ENCODE peak calls at places on chromosomes 12 and 14, in five cellular contexts. One of them, this sample, is unnamed. For H3K4me1, the result is how much of the 10 kb centered on the place peaks cover.

GRCh38 chr14:105861985-105862465 is 335.6 kb downstream of the TMEM121 start:
- DNase-seq in SK-N-SH: no peak
- DNase-seq in H1: no peak
- DNase-seq in HepG2: no peak
- DNase-seq in K562: no peak
- DNase-seq in this sample: peak

GRCh38 chr14:31268216-31268615 is 60.6 kb upstream of the HECTD1 start:
- DNase-seq in SK-N-SH: no peak
- DNase-seq in H1: no peak
- DNase-seq in HepG2: no peak
- DNase-seq in K562: no peak
- DNase-seq in this sample: no peak

GRCh38 chr14:99936056-99936455 is 129.2 kb upstream of the EVL start:
- DNase-seq in SK-N-SH: no peak
- DNase-seq in H1: no peak
- DNase-seq in HepG2: no peak
- DNase-seq in K562: no peak
- DNase-seq in this sample: no peak

GRCh38 chr12:48980389-48980952 is 2.3 kb downstream of the WNT1 start:
- DNase-seq in SK-N-SH: peak
- DNase-seq in H1: peak
- DNase-seq in HepG2: no peak
- DNase-seq in K562: no peak
- DNase-seq in this sample: no peak

GRCh38 chr12:113899042-113899843 is 66.9 kb downstream of the RBM19 start:
- DNase-seq in SK-N-SH: no peak
- DNase-seq in H1: no peak
- DNase-seq in HepG2: no peak
- DNase-seq in K562: no peak
- DNase-seq in this sample: no peak

GRCh38 chr12:100427078-100427477 is 46.6 kb upstream of the NR1H4 start:
- DNase-seq in SK-N-SH: no peak
- DNase-seq in H1: no peak
- DNase-seq in HepG2: peak
- DNase-seq in K562: no peak
- DNase-seq in this sample: no peak

GRCh38 chr12:46461459-46461858 is 88.9 kb upstream of the SLC38A2 start:
- DNase-seq in SK-N-SH: no peak
- DNase-seq in H1: no peak
- DNase-seq in HepG2: no peak
- DNase-seq in K562: no peak
- DNase-seq in this sample: no peak

GRCh38 chr12:29241821-29242591 is 92.9 kb downstream of the FAR2 start:
- DNase-seq in SK-N-SH: peak
- DNase-seq in H1: no peak
- DNase-seq in HepG2: peak
- DNase-seq in K562: peak
- DNase-seq in this sample: peak

DNA sequence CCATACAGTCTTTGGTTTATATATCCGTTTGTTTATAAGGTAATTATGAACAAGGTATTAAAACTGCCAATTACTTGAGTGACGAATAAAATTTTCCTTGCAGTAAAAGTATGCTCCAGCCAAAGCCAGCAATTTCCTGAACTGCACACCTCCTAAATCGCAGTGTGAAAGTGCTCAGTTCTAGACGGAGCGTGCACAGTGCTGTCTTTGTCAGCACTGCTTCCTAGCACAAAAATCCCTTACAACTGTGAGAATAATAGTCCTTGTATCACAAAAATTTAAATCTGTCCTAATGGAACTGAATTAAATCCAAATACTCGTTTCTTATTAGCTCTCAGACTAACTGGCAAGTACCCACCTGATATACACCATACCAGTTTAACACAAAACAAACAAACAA is 26.3 kb downstream of the LRIG3 start:
- DNase-seq in SK-N-SH: no peak
- DNase-seq in H1: no peak
- DNase-seq in HepG2: no peak
- DNase-seq in K562: no peak
- DNase-seq in this sample: no peak
- TF ChIP-seq TAF1 in SK-N-SH: no peak
- TF ChIP-seq TAF1 in H1: no peak
- TF ChIP-seq TAF1 in HepG2: no peak
- TF ChIP-seq TAF1 in K562: no peak
- TF ChIP-seq TAF1 in this sample: no peak

DNA sequence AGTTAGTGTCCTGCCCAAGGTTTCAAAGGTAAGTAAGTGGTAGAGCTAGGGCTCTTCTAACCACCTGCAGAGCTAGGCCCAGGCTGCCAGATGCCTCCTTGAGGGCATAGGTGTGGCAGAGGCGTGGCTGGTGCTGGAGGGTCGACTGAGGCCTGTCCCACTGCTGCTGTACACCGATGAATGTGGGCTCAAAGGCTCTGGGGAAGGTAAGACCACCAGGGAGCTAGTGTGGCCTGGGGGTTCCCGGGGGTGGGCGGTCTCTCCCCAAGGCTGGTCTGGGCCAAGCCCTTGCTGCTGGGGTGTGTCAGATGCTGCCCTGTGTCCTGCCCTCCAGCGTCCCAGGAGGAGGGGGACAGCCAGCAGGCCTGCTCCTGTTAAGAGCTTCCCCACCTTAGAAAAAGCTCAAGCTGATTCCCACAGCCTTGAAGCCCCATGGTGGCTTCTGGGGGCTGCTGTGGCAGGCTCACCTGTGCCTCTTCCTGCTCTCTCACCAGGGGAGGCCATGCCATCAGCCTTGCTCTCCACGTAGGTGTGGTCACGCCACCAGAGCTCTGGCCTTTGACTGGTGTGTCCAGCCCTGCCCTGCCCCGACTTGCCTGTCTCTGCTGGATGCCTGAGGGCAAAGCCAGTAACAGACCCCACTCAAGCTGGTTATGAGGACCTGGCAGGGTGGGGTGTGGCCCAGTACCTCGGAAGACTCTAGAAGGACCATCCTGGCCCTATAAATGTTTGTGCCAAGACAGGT is 36.8 kb downstream of the SH2B3 start:
- DNase-seq in SK-N-SH: no peak
- DNase-seq in H1: no peak
- DNase-seq in HepG2: no peak
- DNase-seq in K562: no peak
- DNase-seq in this sample: no peak
- H3K4me1 ChIP-seq in SK-N-SH: under half
- H3K4me1 ChIP-seq in H1: under half
- H3K4me1 ChIP-seq in HepG2: under half
- H3K4me1 ChIP-seq in K562: under half
- H3K4me1 ChIP-seq in this sample: half or more

GRCh38 chr12:15789215-15790171 is at the start of gene EPS8:
- DNase-seq in SK-N-SH: peak
- DNase-seq in H1: peak
- DNase-seq in HepG2: peak
- DNase-seq in K562: no peak
- DNase-seq in this sample: peak
- TF ChIP-seq USF2 in SK-N-SH: no peak
- TF ChIP-seq USF2 in H1: no peak
- TF ChIP-seq USF2 in HepG2: no peak
- TF ChIP-seq USF2 in K562: no peak
- TF ChIP-seq USF2 in this sample: no peak

DNA sequence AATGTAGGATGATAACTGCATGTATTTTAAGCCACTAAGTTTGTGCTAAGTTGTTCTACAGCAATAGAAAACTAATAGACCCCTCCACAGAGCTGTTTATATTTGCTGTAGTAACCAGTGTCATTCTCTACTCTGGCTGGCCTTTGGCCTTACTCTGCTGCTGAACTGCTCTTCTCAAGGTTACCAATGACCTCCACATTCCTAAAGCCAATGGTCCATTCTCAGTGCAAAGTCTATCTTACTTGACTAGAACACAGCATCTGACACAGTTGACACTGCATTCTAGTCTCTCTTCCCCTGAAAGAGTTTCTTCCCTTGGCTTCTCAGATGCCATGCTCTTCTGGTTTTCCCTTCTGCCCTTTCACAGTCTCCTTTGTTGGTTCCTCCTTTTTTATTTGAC is 154.8 kb upstream of the CRY1 start:
- DNase-seq in SK-N-SH: no peak
- DNase-seq in H1: no peak
- DNase-seq in HepG2: peak
- DNase-seq in K562: no peak
- DNase-seq in this sample: no peak
- TF ChIP-seq TAF1 in SK-N-SH: no peak
- TF ChIP-seq TAF1 in H1: no peak
- TF ChIP-seq TAF1 in HepG2: no peak
- TF ChIP-seq TAF1 in K562: no peak
- TF ChIP-seq TAF1 in this sample: no peak

GRCh38 chr14:22786685-22787084 is 20.2 kb downstream of the OXA1L start:
- DNase-seq in SK-N-SH: no peak
- DNase-seq in H1: no peak
- DNase-seq in HepG2: no peak
- DNase-seq in K562: no peak
- DNase-seq in this sample: no peak
- H3K4me1 ChIP-seq in SK-N-SH: under half
- H3K4me1 ChIP-seq in H1: under half
- H3K4me1 ChIP-seq in HepG2: under half
- H3K4me1 ChIP-seq in K562: under half
- H3K4me1 ChIP-seq in this sample: under half

This sample was measured in GM12878.